ENCODE peak calls at places on chromosomes 2 and 18, in five cellular contexts. Z, P, H, V and N are unnamed samples.

GRCh38 chr2:174337337-174338154 is 2.8 kb downstream of the SP9 start:
- DNase-seq in H (peak; percentile 50), V (no peak), P (no peak), Z (peak; percentile 50), N (peak; percentile 23)

GRCh38 chr18:11994708-11995444 is 13.6 kb downstream of the IMPA2 start:
- DNase-seq in H (no peak), Z (no peak), V (peak; percentile 57), P (no peak), N (no peak)

GRCh38 chr2:131121464-131121863 is 16.3 kb downstream of the PLEKHB2 start:
- DNase-seq in V (no peak), H (no peak), P (no peak), Z (no peak), N (no peak)

GRCh38 chr2:55371387-55371786 is 48.3 kb downstream of the CCDC88A start:
- DNase-seq in H (no peak), Z (no peak), P (no peak), V (no peak), N (no peak)

GRCh38 chr2:26693287-26693849 is 846 bp downstream of the KCNK3 start:
- DNase-seq in P (no peak), V (no peak), Z (no peak), H (no peak), N (no peak)

GRCh38 chr18:42078711-42079110 is 123.7 kb downstream of the PIK3C3 start:
- DNase-seq in H (no peak), Z (no peak), P (no peak), V (no peak), N (no peak)

GRCh38 chr2:100639588-100640195 is 76.9 kb downstream of the PDCL3 start:
- DNase-seq in H (no peak), P (no peak), Z (no peak), V (no peak), N (no peak)

GRCh38 chr2:209508255-209508654 is 84.4 kb downstream of the MAP2 start:
- DNase-seq in P (no peak), H (no peak), V (no peak), Z (no peak), N (no peak)

GRCh38 chr2:144630459-144631215 is 110.7 kb upstream of the ZEB2 start:
- DNase-seq in V (no peak), H (no peak), Z (no peak), P (no peak), N (no peak)

GRCh38 chr18:44852818-44853217 is 172.1 kb downstream of the SETBP1 start:
- DNase-seq in Z (no peak), H (no peak), P (no peak), V (no peak), N (no peak)

GRCh38 chr2:164151518-164151917 is 415.7 kb upstream of the FIGN start:
- DNase-seq in Z (no peak), P (no peak), H (no peak), V (no peak), N (no peak)

GRCh38 chr2:132911726-132912724 is 242.0 kb upstream of the LYPD1 start:
- DNase-seq in Z (no peak), P (no peak), V (no peak), H (no peak), N (no peak)

GRCh38 chr2:176817061-176817565 is 395.5 kb upstream of the HNRNPA3 start:
- DNase-seq in V (no peak), H (peak; percentile 47), P (no peak), Z (peak; percentile 42), N (peak; percentile 15)

GRCh38 chr18:8081872-8082553 is 514.9 kb downstream of the PTPRM start:
- DNase-seq in P (no peak), H (no peak), V (no peak), Z (no peak), N (no peak)

GRCh38 chr2:189821953-189822748 is 37.9 kb downstream of the PMS1 start:
- DNase-seq in Z (no peak), P (no peak), V (no peak), H (no peak), N (no peak)

GRCh38 chr2:80395251-80395650 is 90.7 kb upstream of the LRRTM1 start:
- DNase-seq in H (no peak), Z (no peak), P (no peak), V (no peak), N (no peak)

GRCh38 chr2:133633851-133634250 is 65.6 kb upstream of the NCKAP5 start:
- DNase-seq in V (no peak), P (no peak), H (no peak), Z (no peak), N (no peak)

GRCh38 chr2:23649285-23649684 is 264.3 kb downstream of the KLHL29 start:
- DNase-seq in V (no peak), Z (no peak), P (no peak), H (no peak), N (no peak)

GRCh38 chr18:62860062-62860461 is 144.7 kb downstream of the PHLPP1 start:
- DNase-seq in V (no peak), Z (no peak), H (no peak), P (no peak), N (no peak)

GRCh38 chr2:223959688-223960087 is 2.4 kb downstream of the MRPL44 start:
- DNase-seq in P (no peak), Z (no peak), H (no peak), V (peak; percentile 33), N (peak; percentile 35)

GRCh38 chr2:239163306-239164070 is 237.3 kb downstream of the HDAC4 start:
- DNase-seq in Z (no peak), P (no peak), V (no peak), H (no peak), N (no peak)

GRCh38 chr18:24497052-24497754 is 36.8 kb downstream of the HRH4 start:
- DNase-seq in Z (no peak), P (no peak), H (no peak), V (no peak), N (no peak)

GRCh38 chr2:25306767-25307368 is 34.9 kb downstream of the DNMT3A start:
- DNase-seq in H (no peak), Z (no peak), V (no peak), P (no peak), N (no peak)

GRCh38 chr2:225025917-225026571 is 16.2 kb downstream of the DOCK10 start:
- DNase-seq in V (no peak), P (no peak), Z (peak; percentile 39), H (peak; percentile 21), N (no peak)

GRCh38 chr2:234111523-234111922 is 61.0 kb downstream of the SPP2 start:
- DNase-seq in Z (no peak), P (no peak), V (no peak), H (no peak), N (no peak)

GRCh38 chr2:71463342-71463654 is 9.9 kb downstream of the DYSF start:
- DNase-seq in V (no peak), H (no peak), Z (no peak), P (no peak), N (no peak)

GRCh38 chr18:74682141-74682997 is 84.7 kb downstream of the ZNF407 start:
- DNase-seq in P (no peak), V (no peak), H (no peak), Z (no peak), N (no peak)

GRCh38 chr2:54384301-54385035 is 71.7 kb upstream of the SPTBN1 start:
- DNase-seq in P (no peak), V (no peak), Z (no peak), H (no peak), N (no peak)

GRCh38 chr18:2316686-2317308 is 254.5 kb downstream of the METTL4 start:
- DNase-seq in V (no peak), Z (no peak), H (no peak), P (no peak), N (no peak)

GRCh38 chr2:180130403-180130802 is 123.3 kb upstream of the CWC22 start:
- DNase-seq in P (no peak), Z (no peak), H (no peak), V (no peak), N (no peak)

GRCh38 chr2:101718479-101718878 is 21.0 kb downstream of the MAP4K4 start:
- DNase-seq in V (no peak), Z (no peak), H (no peak), P (no peak), N (no peak)

GRCh38 chr2:174235680-174236079 is 12.7 kb downstream of the OLA1 start:
- DNase-seq in V (no peak), Z (no peak), H (no peak), P (no peak), N (no peak)

GRCh38 chr2:155442755-155443372 is 744.4 kb downstream of the KCNJ3 start:
- DNase-seq in Z (no peak), H (no peak), V (no peak), P (no peak), N (no peak)

GRCh38 chr2:111706481-111707001 is 177.5 kb downstream of the ANAPC1 start:
- DNase-seq in Z (no peak), H (no peak), V (no peak), P (no peak), N (peak; percentile 79)

GRCh38 chr2:179285060-179285459 is 20.4 kb upstream of the SESTD1 start:
- DNase-seq in V (no peak), H (no peak), P (no peak), Z (no peak), N (no peak)

GRCh38 chr2:9473985-9474360 is 378 bp upstream of the IAH1 start:
- DNase-seq in P (peak; percentile 76), H (peak; percentile 78), Z (peak; percentile 84), V (peak; percentile 67), N (no peak)

GRCh38 chr18:77071061-77071460 is 61.5 kb downstream of the MBP start:
- DNase-seq in H (no peak), V (no peak), P (no peak), Z (no peak), N (no peak)

GRCh38 chr2:219473511-219473910 is 25.2 kb upstream of the GMPPA start:
- DNase-seq in Z (no peak), H (no peak), P (no peak), V (no peak), N (no peak)
- H3K4me1 ChIP-seq in Z (no peaks in the 10 kb centered on the region), H (no peaks in the 10 kb centered on the region), P (no peaks in the 10 kb centered on the region), V (no peaks in the 10 kb centered on the region), N (no peaks in the 10 kb centered on the region)

DNA sequence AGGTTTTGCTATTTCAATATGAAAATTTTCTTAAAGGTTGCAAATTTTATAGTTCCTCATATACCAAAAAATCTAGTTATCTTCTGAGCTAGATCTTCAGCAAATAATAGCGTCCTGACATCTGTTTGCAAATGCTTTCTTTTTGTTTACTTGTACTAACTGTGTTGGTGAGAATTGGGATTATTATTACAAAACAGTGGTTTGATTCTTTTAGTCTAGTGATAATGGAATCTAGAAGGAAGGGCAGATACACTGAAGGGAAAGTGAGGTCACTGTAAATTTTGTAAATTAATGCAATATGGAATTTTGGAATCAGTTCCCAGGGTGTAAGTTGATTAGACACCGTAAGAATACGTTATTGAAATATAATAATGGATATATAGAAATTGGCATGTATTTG is 36.2 kb upstream of the NT5C1B start:
- DNase-seq in P (no peak), H (no peak), Z (no peak), V (no peak), N (no peak)
- H3K4me1 ChIP-seq in P (no peaks in the 10 kb centered on the region), H (no peaks in the 10 kb centered on the region), Z (no peaks in the 10 kb centered on the region), V (no peaks in the 10 kb centered on the region), N (no peaks in the 10 kb centered on the region)

DNA sequence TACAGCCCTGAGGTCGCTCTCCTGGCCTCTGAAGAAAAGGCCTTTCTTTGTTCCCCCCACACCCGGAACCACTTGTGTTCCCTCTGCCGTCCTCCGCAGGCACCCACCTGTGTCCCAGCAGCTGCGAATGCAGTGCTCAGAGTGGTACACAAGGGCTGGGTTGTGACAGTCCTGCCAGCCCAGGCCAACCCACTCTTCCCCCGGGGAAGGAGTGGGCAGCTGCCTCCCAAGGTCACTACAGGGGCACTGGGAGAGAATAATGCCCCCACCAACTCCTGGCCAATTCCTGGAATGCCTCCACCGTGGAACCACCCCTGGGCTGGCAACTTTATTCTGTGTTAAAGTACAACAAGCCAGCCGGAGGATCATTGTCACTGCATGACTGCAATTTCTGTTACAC is 10.0 kb downstream of the GYPC start:
- DNase-seq in H (no peak), P (no peak), V (no peak), Z (no peak), N (peak; percentile 59)
- H3K4me1 ChIP-seq in H (peaks cover 86% of the 10 kb centered on the region), P (peaks cover 50% of the 10 kb centered on the region), V (no peaks in the 10 kb centered on the region), Z (peaks cover 84% of the 10 kb centered on the region), N (peaks cover 65% of the 10 kb centered on the region)

GRCh38 chr18:47983055-47983454 is 52.6 kb upstream of the SMAD2 start:
- DNase-seq in P (no peak), H (no peak), Z (no peak), V (no peak), N (no peak)
- H3K4me1 ChIP-seq in P (no peaks in the 10 kb centered on the region), H (no peaks in the 10 kb centered on the region), Z (no peaks in the 10 kb centered on the region), V (no peaks in the 10 kb centered on the region), N (no peaks in the 10 kb centered on the region)